ENCODE peak calls at places on chromosomes 13 and 19, in six cellular contexts. P, Y, N, A, U and X are unnamed samples.

GRCh38 chr13:107202371-107203023 is 634.6 kb upstream of the ARGLU1 start:
- DNase-seq in N (peak), U (no peak), Y (no peak), P (no peak), A (no peak), X (no peak)

GRCh38 chr13:27168086-27168485 is 3.5 kb downstream of the USP12 start:
- DNase-seq in N (no peak), P (no peak), A (no peak), U (no peak), Y (peak), X (no peak)

GRCh38 chr19:3387645-3388589 is 21.5 kb downstream of the NFIC start:
- DNase-seq in A (peak), N (no peak), Y (peak), P (no peak), U (no peak), X (peak)

GRCh38 chr13:43432948-43433347 is 353.8 kb downstream of the ENOX1 start:
- DNase-seq in P (no peak), A (no peak), N (no peak), Y (no peak), U (no peak), X (no peak)

GRCh38 chr13:21402586-21403307 is 56.4 kb downstream of the ZDHHC20 start:
- DNase-seq in P (no peak), U (no peak), A (no peak), N (peak), Y (peak), X (no peak)

GRCh38 chr13:22270881-22271280 is 600.0 kb downstream of the FGF9 start:
- DNase-seq in P (no peak), Y (no peak), A (no peak), N (no peak), U (no peak), X (no peak)

GRCh38 chr19:19064811-19065745 is 1.3 kb downstream of the SLC25A42 start:
- DNase-seq in P (peak), Y (no peak), A (no peak), N (no peak), U (no peak), X (no peak)

GRCh38 chr13:110705356-110705825 is 525 bp downstream of the CARS2 start:
- DNase-seq in A (no peak), P (no peak), N (peak), U (no peak), Y (no peak), X (no peak)

GRCh38 chr13:113656831-113657671 is 947 bp downstream of the ATP4B start:
- DNase-seq in Y (no peak), N (no peak), A (peak), P (no peak), U (no peak), X (no peak)

GRCh38 chr19:49436381-49437017 is 4.8 kb downstream of the SLC17A7 start:
- DNase-seq in Y (no peak), A (no peak), P (peak), N (no peak), U (peak), X (no peak)

GRCh38 chr19:29532956-29533355 is 7.2 kb downstream of the VSTM2B start:
- DNase-seq in U (no peak), A (peak), P (no peak), Y (no peak), N (no peak), X (no peak)

GRCh38 chr19:44872661-44873060 is 18.4 kb upstream of the TOMM40 start:
- DNase-seq in Y (no peak), N (no peak), U (no peak), A (no peak), P (no peak), X (no peak)

GRCh38 chr13:26878465-26878864 is 117.9 kb upstream of the GPR12 start:
- DNase-seq in A (no peak), P (no peak), Y (peak), N (no peak), U (no peak), X (no peak)

GRCh38 chr19:53772943-53773342 is 51.2 kb downstream of the NLRP12 start:
- DNase-seq in P (peak), A (no peak), N (peak), Y (peak), U (peak), X (peak)

GRCh38 chr13:26785845-26786630 is 25.5 kb upstream of the GPR12 start:
- DNase-seq in P (peak), U (peak), A (no peak), Y (peak), N (no peak), X (peak)

GRCh38 chr19:29596080-29596479 is 10.0 kb upstream of the POP4 start:
- DNase-seq in N (no peak), Y (peak), P (no peak), U (no peak), A (no peak), X (no peak)